ENCODE peak calls at places on chromosomes 4 and X, in eight cellular contexts. One of them, this sample, is unnamed.

GRCh38 chrX:153733651-153734240 is 9.1 kb downstream of the ABCD1 start:
- DNase-seq in Calu3: no peak
- DNase-seq in memory B cell: no peak
- DNase-seq in GM04504: no peak
- DNase-seq in fibroblast of mammary gland: no peak
- DNase-seq in adipocyte: no peak
- DNase-seq in NCI-H2081: no peak
- DNase-seq in heart right ventricle: no peak
- DNase-seq in this sample: no peak

GRCh38 chr4:2848449-2848848 is 4.8 kb downstream of the ADD1 start:
- DNase-seq in NCI-H2081: no peak
- DNase-seq in fibroblast of mammary gland: no peak
- DNase-seq in adipocyte: no peak
- DNase-seq in GM04504: no peak
- DNase-seq in heart right ventricle: no peak
- DNase-seq in memory B cell: no peak
- DNase-seq in Calu3: no peak
- DNase-seq in this sample: peak

GRCh38 chr4:154626793-154627484 is 14.5 kb upstream of the FGG start:
- DNase-seq in adipocyte: peak
- DNase-seq in memory B cell: peak
- DNase-seq in fibroblast of mammary gland: peak
- DNase-seq in heart right ventricle: peak
- DNase-seq in Calu3: peak
- DNase-seq in GM04504: no peak
- DNase-seq in NCI-H2081: peak
- DNase-seq in this sample: peak

GRCh38 chrX:31603411-31604120 is 531.7 kb upstream of the FTHL17 start:
- DNase-seq in Calu3: no peak
- DNase-seq in fibroblast of mammary gland: peak
- DNase-seq in GM04504: no peak
- DNase-seq in memory B cell: no peak
- DNase-seq in adipocyte: peak
- DNase-seq in heart right ventricle: no peak
- DNase-seq in NCI-H2081: no peak
- DNase-seq in this sample: peak

GRCh38 chrX:19902110-19902509 is 14.7 kb upstream of the SH3KBP1 start:
- DNase-seq in adipocyte: no peak
- DNase-seq in GM04504: no peak
- DNase-seq in fibroblast of mammary gland: peak
- DNase-seq in memory B cell: no peak
- DNase-seq in Calu3: no peak
- DNase-seq in heart right ventricle: peak
- DNase-seq in NCI-H2081: no peak
- DNase-seq in this sample: peak

GRCh38 chrX:48490661-48491060 is 14.7 kb downstream of the FTSJ1 start:
- DNase-seq in adipocyte: no peak
- DNase-seq in NCI-H2081: no peak
- DNase-seq in heart right ventricle: no peak
- DNase-seq in memory B cell: no peak
- DNase-seq in fibroblast of mammary gland: peak
- DNase-seq in Calu3: no peak
- DNase-seq in GM04504: no peak
- DNase-seq in this sample: peak

GRCh38 chr4:60129740-60130139 is 1070.4 kb upstream of the ADGRL3 start:
- DNase-seq in adipocyte: no peak
- DNase-seq in GM04504: no peak
- DNase-seq in fibroblast of mammary gland: no peak
- DNase-seq in Calu3: no peak
- DNase-seq in heart right ventricle: no peak
- DNase-seq in memory B cell: no peak
- DNase-seq in NCI-H2081: no peak
- DNase-seq in this sample: peak

GRCh38 chr4:184310171-184310567 is 92.5 kb upstream of the ENPP6 start:
- DNase-seq in Calu3: no peak
- DNase-seq in heart right ventricle: peak
- DNase-seq in adipocyte: no peak
- DNase-seq in memory B cell: peak
- DNase-seq in GM04504: no peak
- DNase-seq in fibroblast of mammary gland: no peak
- DNase-seq in NCI-H2081: no peak
- DNase-seq in this sample: no peak

GRCh38 chr4:169229571-169230028 is 41.2 kb downstream of the SH3RF1 start:
- DNase-seq in adipocyte: peak
- DNase-seq in heart right ventricle: no peak
- DNase-seq in fibroblast of mammary gland: peak
- DNase-seq in GM04504: peak
- DNase-seq in Calu3: peak
- DNase-seq in memory B cell: no peak
- DNase-seq in NCI-H2081: peak
- DNase-seq in this sample: peak

GRCh38 chr4:6137027-6137746 is 63.2 kb downstream of the JAKMIP1 start:
- DNase-seq in adipocyte: no peak
- DNase-seq in memory B cell: no peak
- DNase-seq in NCI-H2081: no peak
- DNase-seq in Calu3: no peak
- DNase-seq in heart right ventricle: no peak
- DNase-seq in fibroblast of mammary gland: no peak
- DNase-seq in GM04504: no peak
- DNase-seq in this sample: no peak

GRCh38 chrX:108001218-108001814 is 19.1 kb upstream of the TEX13B start:
- DNase-seq in GM04504: peak
- DNase-seq in heart right ventricle: no peak
- DNase-seq in NCI-H2081: peak
- DNase-seq in memory B cell: no peak
- DNase-seq in fibroblast of mammary gland: peak
- DNase-seq in adipocyte: peak
- DNase-seq in Calu3: peak
- DNase-seq in this sample: peak

GRCh38 chr4:111362891-111363290 is 740.0 kb upstream of the PITX2 start:
- DNase-seq in fibroblast of mammary gland: peak
- DNase-seq in adipocyte: peak
- DNase-seq in NCI-H2081: peak
- DNase-seq in GM04504: peak
- DNase-seq in memory B cell: no peak
- DNase-seq in Calu3: no peak
- DNase-seq in heart right ventricle: no peak
- DNase-seq in this sample: peak

GRCh38 chr4:102586002-102586643 is 85.0 kb downstream of the NFKB1 start:
- DNase-seq in Calu3: no peak
- DNase-seq in heart right ventricle: no peak
- DNase-seq in NCI-H2081: no peak
- DNase-seq in fibroblast of mammary gland: no peak
- DNase-seq in adipocyte: no peak
- DNase-seq in memory B cell: no peak
- DNase-seq in GM04504: no peak
- DNase-seq in this sample: no peak

GRCh38 chr4:142940614-142941013 is 94.5 kb upstream of the INPP4B start:
- DNase-seq in fibroblast of mammary gland: no peak
- DNase-seq in Calu3: no peak
- DNase-seq in heart right ventricle: no peak
- DNase-seq in adipocyte: no peak
- DNase-seq in GM04504: no peak
- DNase-seq in NCI-H2081: peak
- DNase-seq in memory B cell: no peak
- DNase-seq in this sample: no peak

GRCh38 chr4:187301923-187302322 is 578.3 kb upstream of the FAT1 start:
- DNase-seq in adipocyte: no peak
- DNase-seq in memory B cell: no peak
- DNase-seq in fibroblast of mammary gland: no peak
- DNase-seq in GM04504: no peak
- DNase-seq in heart right ventricle: no peak
- DNase-seq in NCI-H2081: no peak
- DNase-seq in Calu3: no peak
- DNase-seq in this sample: no peak

GRCh38 chr4:186227744-186228513 is 622 bp downstream of the KLKB1 start:
- DNase-seq in Calu3: no peak
- DNase-seq in memory B cell: no peak
- DNase-seq in NCI-H2081: no peak
- DNase-seq in adipocyte: no peak
- DNase-seq in heart right ventricle: no peak
- DNase-seq in GM04504: no peak
- DNase-seq in fibroblast of mammary gland: no peak
- DNase-seq in this sample: no peak

GRCh38 chrX:120357186-120357585 is 4.7 kb upstream of the ATP1B4 start:
- DNase-seq in GM04504: no peak
- DNase-seq in heart right ventricle: no peak
- DNase-seq in fibroblast of mammary gland: no peak
- DNase-seq in memory B cell: no peak
- DNase-seq in adipocyte: no peak
- DNase-seq in NCI-H2081: no peak
- DNase-seq in Calu3: no peak
- DNase-seq in this sample: no peak

GRCh38 chrX:108399427-108400165 is 38.6 kb downstream of the COL4A6 start:
- DNase-seq in Calu3: no peak
- DNase-seq in fibroblast of mammary gland: peak
- DNase-seq in GM04504: peak
- DNase-seq in heart right ventricle: no peak
- DNase-seq in memory B cell: no peak
- DNase-seq in NCI-H2081: peak
- DNase-seq in adipocyte: peak
- DNase-seq in this sample: peak

GRCh38 chr4:103204114-103204513 is 6.0 kb upstream of the CENPE start:
- DNase-seq in NCI-H2081: peak
- DNase-seq in adipocyte: peak
- DNase-seq in GM04504: no peak
- DNase-seq in heart right ventricle: no peak
- DNase-seq in Calu3: peak
- DNase-seq in fibroblast of mammary gland: peak
- DNase-seq in memory B cell: no peak
- DNase-seq in this sample: no peak

GRCh38 chrX:65451663-65452062 is 82.9 kb downstream of the LAS1L start:
- DNase-seq in Calu3: peak
- DNase-seq in fibroblast of mammary gland: peak
- DNase-seq in GM04504: no peak
- DNase-seq in heart right ventricle: no peak
- DNase-seq in NCI-H2081: no peak
- DNase-seq in adipocyte: peak
- DNase-seq in memory B cell: peak
- DNase-seq in this sample: peak

GRCh38 chr4:81715335-81715734 is 243.6 kb upstream of the RASGEF1B start:
- DNase-seq in heart right ventricle: no peak
- DNase-seq in memory B cell: no peak
- DNase-seq in fibroblast of mammary gland: no peak
- DNase-seq in adipocyte: no peak
- DNase-seq in NCI-H2081: no peak
- DNase-seq in Calu3: no peak
- DNase-seq in GM04504: no peak
- DNase-seq in this sample: no peak

GRCh38 chrX:39133971-39134370 is 332.7 kb downstream of the MID1IP1 start:
- DNase-seq in fibroblast of mammary gland: no peak
- DNase-seq in GM04504: no peak
- DNase-seq in Calu3: peak
- DNase-seq in memory B cell: peak
- DNase-seq in adipocyte: no peak
- DNase-seq in heart right ventricle: peak
- DNase-seq in NCI-H2081: peak
- DNase-seq in this sample: no peak

GRCh38 chr4:100933628-100934027 is 413.7 kb downstream of the PPP3CA start:
- DNase-seq in Calu3: no peak
- DNase-seq in GM04504: peak
- DNase-seq in NCI-H2081: no peak
- DNase-seq in heart right ventricle: no peak
- DNase-seq in fibroblast of mammary gland: peak
- DNase-seq in memory B cell: no peak
- DNase-seq in adipocyte: peak
- DNase-seq in this sample: peak

GRCh38 chrX:24186986-24187385 is 37.5 kb downstream of the ZFX start:
- DNase-seq in memory B cell: no peak
- DNase-seq in GM04504: no peak
- DNase-seq in NCI-H2081: no peak
- DNase-seq in fibroblast of mammary gland: no peak
- DNase-seq in Calu3: no peak
- DNase-seq in adipocyte: no peak
- DNase-seq in heart right ventricle: no peak
- DNase-seq in this sample: no peak

GRCh38 chr4:41939016-41939623 is 3.9 kb downstream of the TMEM33 start:
- DNase-seq in NCI-H2081: no peak
- DNase-seq in heart right ventricle: no peak
- DNase-seq in Calu3: no peak
- DNase-seq in memory B cell: no peak
- DNase-seq in GM04504: no peak
- DNase-seq in fibroblast of mammary gland: peak
- DNase-seq in adipocyte: peak
- DNase-seq in this sample: peak

GRCh38 chrX:23380581-23380980 is 45.9 kb downstream of the PTCHD1 start:
- DNase-seq in NCI-H2081: no peak
- DNase-seq in GM04504: no peak
- DNase-seq in Calu3: no peak
- DNase-seq in fibroblast of mammary gland: no peak
- DNase-seq in memory B cell: no peak
- DNase-seq in heart right ventricle: no peak
- DNase-seq in adipocyte: no peak
- DNase-seq in this sample: no peak

GRCh38 chr4:182555997-182556418 is 312.8 kb downstream of the TENM3 start:
- DNase-seq in memory B cell: no peak
- DNase-seq in adipocyte: peak
- DNase-seq in GM04504: peak
- DNase-seq in NCI-H2081: peak
- DNase-seq in Calu3: no peak
- DNase-seq in fibroblast of mammary gland: peak
- DNase-seq in heart right ventricle: no peak
- DNase-seq in this sample: peak

GRCh38 chr4:185201983-185202962 is 1.5 kb downstream of the CFAP97 start:
- DNase-seq in NCI-H2081: no peak
- DNase-seq in fibroblast of mammary gland: peak
- DNase-seq in memory B cell: no peak
- DNase-seq in adipocyte: peak
- DNase-seq in Calu3: peak
- DNase-seq in heart right ventricle: no peak
- DNase-seq in GM04504: no peak
- DNase-seq in this sample: peak

GRCh38 chr4:105455182-105455581 is 18.7 kb downstream of the PPA2 start:
- DNase-seq in adipocyte: no peak
- DNase-seq in fibroblast of mammary gland: no peak
- DNase-seq in heart right ventricle: no peak
- DNase-seq in Calu3: no peak
- DNase-seq in NCI-H2081: no peak
- DNase-seq in memory B cell: no peak
- DNase-seq in GM04504: no peak
- DNase-seq in this sample: no peak